ENCODE peak calls at places on chromosome 10, in nine cellular contexts. M, G, C, D, Z, S, H, W and V are unnamed samples. For H3K9me3 and H3K27me3, the result is how much of the 10 kb centered on the place peaks cover.

GRCh38 chr10:61486738-61487396 is 33.7 kb upstream of the TMEM26 start:
- DNase-seq in M (no peak), G (peak), C (peak), D (no peak), Z (no peak), S (no peak), H (no peak), W (no peak), V (no peak)

GRCh38 chr10:108052981-108053380 is 888.5 kb upstream of the SORCS1 start:
- DNase-seq in M (no peak), G (no peak), C (peak), D (no peak), Z (peak), S (no peak), H (no peak), W (no peak), V (no peak)

GRCh38 chr10:122348951-122349361 is 25.6 kb upstream of the PLEKHA1 start:
- DNase-seq in M (no peak), G (no peak), C (no peak), D (no peak), Z (no peak), S (no peak), H (no peak), W (no peak), V (no peak)

GRCh38 chr10:35640474-35640873 is 1.6 kb downstream of the FZD8 start:
- DNase-seq in M (no peak), G (peak), C (peak), D (peak), Z (peak), S (peak), H (peak), W (peak), V (no peak)

GRCh38 chr10:128105383-128105782 is 20.8 kb downstream of the MKI67 start:
- DNase-seq in M (no peak), G (no peak), C (no peak), D (no peak), Z (no peak), S (no peak), H (no peak), W (no peak), V (no peak)

GRCh38 chr10:19921300-19922140 is 105.3 kb downstream of the PLXDC2 start:
- DNase-seq in M (no peak), G (peak), C (peak), D (no peak), Z (peak), S (no peak), H (no peak), W (no peak), V (no peak)

GRCh38 chr10:101601541-101601940 is 13.4 kb downstream of the DPCD start:
- DNase-seq in M (no peak), G (no peak), C (no peak), D (peak), Z (no peak), S (peak), H (no peak), W (no peak), V (no peak)

GRCh38 chr10:119113805-119114732 is 10.2 kb downstream of the DENND10 start:
- DNase-seq in M (no peak), G (peak), C (peak), D (no peak), Z (peak), S (no peak), H (no peak), W (no peak), V (no peak)

GRCh38 chr10:29140991-29141390 is 147.9 kb upstream of the LYZL1 start:
- DNase-seq in M (no peak), G (peak), C (peak), D (no peak), Z (peak), S (no peak), H (no peak), W (no peak), V (no peak)

GRCh38 chr10:121497513-121497912 is 100.7 kb downstream of the FGFR2 start:
- DNase-seq in M (no peak), G (no peak), C (no peak), D (no peak), Z (peak), S (no peak), H (peak), W (no peak), V (no peak)

GRCh38 chr10:117130346-117130745 is 7.7 kb downstream of the VAX1 start:
- DNase-seq in M (no peak), G (no peak), C (no peak), D (no peak), Z (no peak), S (no peak), H (no peak), W (no peak), V (no peak)

GRCh38 chr10:18665815-18666558 is 6.8 kb downstream of the ARL5B start:
- DNase-seq in M (no peak), G (no peak), C (peak), D (no peak), Z (no peak), S (no peak), H (no peak), W (no peak), V (no peak)

GRCh38 chr10:43706166-43706565 is 57.5 kb upstream of the ZNF32 start:
- DNase-seq in M (no peak), G (no peak), C (no peak), D (no peak), Z (no peak), S (peak), H (no peak), W (no peak), V (no peak)

GRCh38 chr10:91613411-91614253 is 19.2 kb downstream of the PPP1R3C start:
- DNase-seq in M (no peak), G (peak), C (peak), D (no peak), Z (peak), S (no peak), H (peak), W (no peak), V (no peak)

GRCh38 chr10:118002581-118002980 is 44.2 kb downstream of the RAB11FIP2 start:
- DNase-seq in M (no peak), G (peak), C (peak), D (no peak), Z (peak), S (no peak), H (no peak), W (no peak), V (no peak)

GRCh38 chr10:17645591-17646345 is 1.8 kb downstream of the STAM start:
- DNase-seq in M (no peak), G (no peak), C (peak), D (no peak), Z (peak), S (no peak), H (no peak), W (no peak), V (no peak)

GRCh38 chr10:77381750-77382149 is 255.9 kb downstream of the KCNMA1 start:
- DNase-seq in M (no peak), G (no peak), C (no peak), D (no peak), Z (no peak), S (no peak), H (no peak), W (no peak), V (no peak)

GRCh38 chr10:93079663-93080349 is 6.1 kb downstream of the CYP26A1 start:
- DNase-seq in M (no peak), G (no peak), C (no peak), D (no peak), Z (no peak), S (peak), H (no peak), W (no peak), V (no peak)

GRCh38 chr10:45514283-45515270 is 140.6 kb downstream of the ALOX5 start:
- DNase-seq in M (no peak), G (no peak), C (peak), D (peak), Z (peak), S (no peak), H (peak), W (no peak), V (no peak)

GRCh38 chr10:28719789-28720436 is 42.6 kb downstream of the BAMBI start:
- DNase-seq in M (no peak), G (peak), C (peak), D (no peak), Z (no peak), S (no peak), H (no peak), W (no peak), V (no peak)

GRCh38 chr10:110901954-110902819 is 16.8 kb downstream of the BBIP1 start:
- DNase-seq in M (no peak), G (peak), C (peak), D (no peak), Z (peak), S (no peak), H (no peak), W (no peak), V (no peak)

GRCh38 chr10:124162774-124163354 is 69.5 kb upstream of the CHST15 start:
- DNase-seq in M (no peak), G (no peak), C (no peak), D (no peak), Z (no peak), S (no peak), H (no peak), W (no peak), V (no peak)

GRCh38 chr10:51765284-51765971 is 66.0 kb upstream of the CSTF2T start:
- DNase-seq in M (no peak), G (no peak), C (no peak), D (no peak), Z (no peak), S (no peak), H (peak), W (no peak), V (no peak)

GRCh38 chr10:90218846-90219245 is 517.5 kb downstream of the KIF20B start:
- DNase-seq in M (no peak), G (no peak), C (no peak), D (no peak), Z (no peak), S (no peak), H (no peak), W (no peak), V (no peak)

GRCh38 chr10:75508239-75508813 is 76.9 kb downstream of the LRMDA start:
- DNase-seq in M (no peak), G (peak), C (peak), D (no peak), Z (peak), S (no peak), H (peak), W (no peak), V (no peak)

GRCh38 chr10:84543077-84543476 is 214.7 kb downstream of the CCSER2 start:
- DNase-seq in M (no peak), G (no peak), C (no peak), D (no peak), Z (no peak), S (no peak), H (peak), W (no peak), V (no peak)

GRCh38 chr10:91614254-91614624 is 18.6 kb downstream of the PPP1R3C start:
- DNase-seq in M (no peak), G (peak), C (peak), D (no peak), Z (peak), S (no peak), H (no peak), W (no peak), V (no peak)

GRCh38 chr10:16195894-16196293 is 240.9 kb upstream of the PTER start:
- DNase-seq in M (no peak), G (no peak), C (no peak), D (no peak), Z (no peak), S (no peak), H (no peak), W (no peak), V (peak)

GRCh38 chr10:1363466-1364121 is 307.4 kb downstream of the WDR37 start:
- DNase-seq in M (no peak), G (no peak), C (no peak), D (no peak), Z (no peak), S (peak), H (no peak), W (no peak), V (no peak)

GRCh38 chr10:1362589-1363465 is 306.6 kb downstream of the WDR37 start:
- DNase-seq in M (no peak), G (no peak), C (no peak), D (no peak), Z (no peak), S (no peak), H (no peak), W (no peak), V (no peak)

GRCh38 chr10:1366277-1366676 is 310.1 kb downstream of the WDR37 start:
- DNase-seq in M (no peak), G (no peak), C (no peak), D (no peak), Z (no peak), S (no peak), H (peak), W (no peak), V (no peak)

GRCh38 chr10:1365540-1366082 is 309.4 kb downstream of the WDR37 start:
- DNase-seq in M (no peak), G (no peak), C (no peak), D (no peak), Z (no peak), S (no peak), H (no peak), W (no peak), V (no peak)

DNA sequence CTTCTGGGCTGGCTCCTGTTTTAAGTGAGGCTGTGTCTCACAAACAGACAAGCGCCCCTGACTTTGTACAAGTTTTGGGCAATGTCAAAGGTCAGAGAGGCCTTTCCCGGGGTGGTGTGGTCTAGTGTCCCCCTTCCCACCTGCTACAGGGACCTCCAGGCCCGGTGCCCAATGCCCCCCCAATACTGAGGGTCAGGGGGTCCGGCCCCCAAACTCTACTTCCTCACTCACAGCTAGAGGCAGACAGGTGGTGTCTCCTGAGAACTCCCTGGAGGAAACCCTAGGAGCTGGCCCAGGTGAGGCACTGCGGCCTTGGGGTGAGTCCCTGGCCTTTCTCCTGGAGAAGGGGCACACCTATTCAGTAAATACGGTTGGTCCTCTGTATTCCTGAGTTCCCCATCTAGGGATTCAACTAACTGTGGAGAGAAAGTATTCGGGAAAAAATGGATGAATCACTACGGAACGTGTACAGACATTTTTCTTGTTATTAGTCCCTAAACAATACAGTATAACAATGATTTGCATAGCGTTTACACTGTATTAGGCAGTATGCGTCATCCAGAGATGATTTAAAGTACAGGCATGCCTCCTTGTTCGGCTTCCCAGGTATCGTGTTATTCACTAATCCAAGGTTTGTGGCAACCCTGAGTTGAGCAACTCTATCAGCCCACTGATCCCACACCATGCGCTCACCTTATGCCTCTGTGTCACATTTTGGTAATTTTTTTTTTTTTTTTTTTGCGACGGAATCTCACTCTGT is 308.1 kb downstream of the WDR37 start:
- DNase-seq in M (no peak), G (no peak), C (no peak), D (no peak), Z (no peak), S (peak), H (peak), W (no peak), V (no peak)
- H3K9me3 ChIP-seq in M (under half), G (under half), C (under half), D (under half), Z (under half), S (under half), H (under half), W (under half), V (under half)

DNA sequence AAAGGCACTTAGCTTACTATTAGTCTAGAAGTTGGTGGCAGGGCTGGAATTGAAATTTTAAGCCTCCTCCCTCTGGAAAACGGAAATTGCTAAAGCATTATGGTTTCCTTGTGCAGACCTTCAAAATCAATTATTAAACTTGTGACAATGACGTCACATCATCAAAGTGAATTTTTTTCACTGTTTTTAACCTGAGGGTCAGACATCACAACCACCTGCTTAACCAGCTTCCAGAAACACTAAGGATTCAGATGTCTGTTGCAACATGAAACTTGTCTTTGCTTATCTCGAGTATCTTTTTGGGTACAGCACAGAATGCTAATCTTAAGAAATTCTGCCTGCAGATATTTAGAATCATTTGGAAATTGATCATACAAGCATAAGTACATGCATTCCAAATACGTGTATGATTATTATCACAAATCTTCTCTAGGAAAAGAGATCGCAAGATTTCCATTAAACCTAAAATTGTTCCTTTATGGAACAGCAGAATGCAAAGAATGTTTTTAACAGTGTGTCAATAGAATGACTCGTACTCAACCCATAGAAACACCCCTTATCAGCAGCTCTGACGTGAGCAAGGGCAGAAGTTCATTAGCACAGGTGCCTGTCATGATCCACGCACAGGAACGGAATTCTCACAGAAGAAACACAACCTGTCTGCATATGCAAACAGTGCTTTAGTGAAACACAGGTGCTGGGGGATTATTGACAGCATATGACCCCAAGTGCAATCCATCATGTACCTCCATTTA is 4.1 kb upstream of the GTPBP4 start:
- DNase-seq in M (no peak), G (no peak), C (peak), D (no peak), Z (peak), S (no peak), H (no peak), W (no peak), V (no peak)
- H3K4me3 ChIP-seq in M (no peak), G (no peak), C (no peak), D (no peak), Z (no peak), S (no peak), H (no peak), W (no peak), V (no peak)

GRCh38 chr10:59757966-59758365 is 4.7 kb upstream of the MRLN start:
- DNase-seq in M (no peak), G (peak), C (peak), D (no peak), Z (no peak), S (no peak), H (no peak), W (no peak), V (no peak)

GRCh38 chr10:59762505-59762904 is 9.2 kb upstream of the MRLN start:
- DNase-seq in M (no peak), G (no peak), C (no peak), D (no peak), Z (no peak), S (no peak), H (no peak), W (no peak), V (no peak)
- H3K27me3 ChIP-seq in M (under half), G (under half), C (under half), D (under half), Z (under half), S (under half), H (under half), W (under half), V (under half)

GRCh38 chr10:42543840-42544372 is 94.5 kb downstream of the ZNF33B start:
- DNase-seq in M (no peak), G (no peak), C (no peak), D (no peak), Z (peak), S (no peak), H (no peak), W (no peak), V (no peak)
- H3K9me3 ChIP-seq in M (under half), G (under half), C (under half), D (under half), Z (under half), S (half or more), H (under half), W (under half), V (under half)

GRCh38 chr10:79910344-79910743 is 38.6 kb downstream of the SFTPD start:
- DNase-seq in M (no peak), G (no peak), C (no peak), D (peak), Z (no peak), S (no peak), H (no peak), W (no peak), V (no peak)

GRCh38 chr10:79905322-79906314 is 43.3 kb downstream of the SFTPD start:
- DNase-seq in M (no peak), G (peak), C (peak), D (peak), Z (peak), S (no peak), H (no peak), W (no peak), V (no peak)

DNA sequence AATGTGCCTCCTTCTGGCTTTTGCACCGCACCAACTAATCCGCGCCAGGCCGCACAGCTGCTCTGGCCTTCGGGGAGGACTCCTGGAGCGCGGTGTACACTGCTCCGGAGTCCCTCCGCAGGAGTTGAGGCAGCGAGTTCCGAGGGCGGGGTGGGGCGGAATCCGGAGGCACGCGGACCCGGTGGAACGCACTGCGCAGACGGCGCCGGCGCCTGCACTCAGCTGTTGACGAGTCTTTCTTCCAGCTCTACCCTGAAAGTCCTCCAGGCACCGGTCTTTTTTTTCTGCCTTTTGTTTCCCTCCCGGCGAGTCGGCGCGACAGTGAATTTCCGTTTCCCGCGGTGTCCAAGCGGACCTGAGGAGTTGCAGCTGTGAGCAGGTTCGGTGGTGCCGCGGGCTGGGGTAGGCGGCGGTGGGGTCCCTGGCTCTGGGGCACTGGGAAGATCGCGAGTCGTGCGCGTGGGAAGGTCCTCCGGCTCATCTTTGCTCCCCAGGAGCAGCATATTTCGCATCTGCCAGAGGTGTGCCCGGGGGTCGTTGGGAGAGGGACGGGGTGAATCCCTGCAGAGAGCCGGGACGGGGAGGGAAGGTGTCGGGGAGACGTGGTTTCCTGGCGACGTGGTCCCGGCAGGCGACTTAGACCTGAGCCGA is 44.1 kb downstream of the SFTPD start:
- DNase-seq in M (peak), G (peak), C (peak), D (peak), Z (peak), S (peak), H (peak), W (no peak), V (no peak)
- H3K4me3 ChIP-seq in M (peak), G (peak), C (peak), D (peak), Z (peak), S (peak), H (peak), W (peak), V (peak)

GRCh38 chr10:88880287-88881094 is 446 bp downstream of the STAMBPL1 start:
- DNase-seq in M (peak), G (peak), C (peak), D (peak), Z (peak), S (peak), H (peak), W (peak), V (no peak)
- H3K27me3 ChIP-seq in M (under half), G (under half), C (under half), D (under half), Z (under half), S (under half), H (under half), W (under half), V (under half)